ENCODE peak calls at places on chromosome 1, in five cellular contexts. C is A549, E is aorta, V is upper lobe of left lung, G is SJCRH30. Z is an unnamed sample.

GRCh38 chr1:9164919-9165318 is 36.0 kb upstream of the GPR157 start:
- DNase-seq in E (no peak), C (no peak), V (no peak), G (no peak), Z (no peak)

GRCh38 chr1:192635041-192635440 is 906 bp upstream of the RGS13 start:
- DNase-seq in G (no peak), V (no peak), E (no peak), C (no peak), Z (no peak)

GRCh38 chr1:163999131-163999530 is 559.9 kb upstream of the PBX1 start:
- DNase-seq in V (no peak), C (no peak), G (no peak), E (no peak), Z (no peak)

GRCh38 chr1:94805912-94806311 is 14.2 kb upstream of the SLC44A3 start:
- DNase-seq in C (peak; percentile 26), G (peak; percentile 84), E (no peak), V (peak; percentile 68), Z (no peak)

GRCh38 chr1:59107516-59107915 is 189.4 kb upstream of the FGGY start:
- DNase-seq in G (no peak), E (peak; percentile 74), V (peak; percentile 24), C (no peak), Z (peak; percentile 81)

GRCh38 chr1:217534566-217534965 is 96.3 kb downstream of the GPATCH2 start:
- DNase-seq in V (no peak), G (no peak), E (no peak), C (no peak), Z (no peak)

GRCh38 chr1:169588785-169589485 is 2.7 kb upstream of the F5 start:
- DNase-seq in E (no peak), G (no peak), C (no peak), V (no peak), Z (no peak)

GRCh38 chr1:196180847-196181593 is 427.2 kb downstream of the KCNT2 start:
- DNase-seq in E (no peak), G (peak; percentile 0), V (no peak), C (peak; percentile 13), Z (no peak)

GRCh38 chr1:115314111-115314510 is 23.9 kb downstream of the NGF start:
- DNase-seq in V (no peak), E (no peak), C (no peak), G (no peak), Z (peak; percentile 67)

GRCh38 chr1:217525773-217526490 is 105.0 kb downstream of the GPATCH2 start:
- DNase-seq in C (no peak), G (no peak), V (no peak), E (no peak), Z (no peak)

GRCh38 chr1:25110037-25110436 is 122.3 kb downstream of the SYF2 start:
- DNase-seq in E (no peak), C (no peak), V (no peak), G (no peak), Z (no peak)

GRCh38 chr1:196148367-196148970 is 459.8 kb downstream of the KCNT2 start:
- DNase-seq in G (peak; percentile 39), C (peak; percentile 10), V (no peak), E (no peak), Z (no peak)

GRCh38 chr1:181396171-181396670 is 87.1 kb upstream of the CACNA1E start:
- DNase-seq in E (no peak), V (no peak), C (no peak), G (no peak), Z (no peak)

GRCh38 chr1:173355281-173356031 is 121.7 kb upstream of the PRDX6 start:
- DNase-seq in E (no peak), G (no peak), V (no peak), C (no peak), Z (no peak)

GRCh38 chr1:244695937-244696336 is 43.0 kb downstream of the DESI2 start:
- DNase-seq in E (no peak), V (no peak), C (no peak), G (no peak), Z (no peak)

GRCh38 chr1:239678181-239678580 is 291.8 kb downstream of the CHRM3 start:
- DNase-seq in V (no peak), E (no peak), C (no peak), G (no peak), Z (no peak)

GRCh38 chr1:3727042-3727824 is 25.0 kb upstream of the CCDC27 start:
- DNase-seq in V (no peak), G (no peak), C (peak; percentile 75), E (no peak), Z (no peak)

GRCh38 chr1:50422946-50423669 is at the start of gene DMRTA2:
- DNase-seq in G (peak; percentile 76), E (no peak), C (peak; percentile 87), V (no peak), Z (no peak)

GRCh38 chr1:149978547-149979023 is 31.9 kb downstream of the OTUD7B start:
- DNase-seq in V (no peak), C (no peak), G (peak; percentile 7), E (no peak), Z (no peak)

GRCh38 chr1:243471026-243471685 is 215.3 kb downstream of the SDCCAG8 start:
- DNase-seq in E (peak; percentile 59), C (no peak), V (peak; percentile 46), G (no peak), Z (no peak)

GRCh38 chr1:63103682-63104081 is 218.7 kb upstream of the FOXD3 start:
- DNase-seq in V (no peak), C (no peak), E (no peak), G (no peak), Z (no peak)

GRCh38 chr1:96308314-96308713 is 413.3 kb upstream of the PTBP2 start:
- DNase-seq in C (no peak), V (no peak), E (no peak), G (no peak), Z (no peak)

GRCh38 chr1:27968692-27969091 is 8.9 kb downstream of the XKR8 start:
- DNase-seq in G (no peak), V (no peak), C (no peak), E (no peak), Z (no peak)

GRCh38 chr1:86757272-86757984 is 53.1 kb downstream of the SH3GLB1 start:
- DNase-seq in G (no peak), V (peak; percentile 68), C (no peak), E (peak; percentile 69), Z (peak; percentile 69)

GRCh38 chr1:966603-967295 is 467 bp downstream of the PLEKHN1 start:
- DNase-seq in C (peak; percentile 65), E (peak; percentile 86), G (peak; percentile 38), V (peak; percentile 83), Z (peak; percentile 83)

GRCh38 chr1:214636436-214636835 is 33.4 kb downstream of the CENPF start:
- DNase-seq in V (no peak), G (no peak), E (no peak), C (no peak), Z (no peak)

GRCh38 chr1:101075926-101076325 is 50.3 kb upstream of the DPH5 start:
- DNase-seq in G (no peak), V (no peak), E (no peak), C (no peak), Z (no peak)

GRCh38 chr1:229893762-229894444 is 173.1 kb upstream of the GALNT2 start:
- DNase-seq in G (peak; percentile 7), C (no peak), E (no peak), V (no peak), Z (no peak)

GRCh38 chr1:161117681-161118581 is at the start of the genes NIT1 and PFDN2:
- DNase-seq in C (peak; percentile 88), V (peak; percentile 90), E (peak; percentile 90), G (peak; percentile 82), Z (peak; percentile 94)

GRCh38 chr1:92822907-92823306 is 8.9 kb upstream of the RPL5 start:
- DNase-seq in G (no peak), V (no peak), E (no peak), C (no peak), Z (no peak)

GRCh38 chr1:39332291-39332690 is 127.8 kb downstream of the MACF1 start:
- DNase-seq in C (no peak), E (no peak), G (no peak), V (no peak), Z (no peak)

GRCh38 chr1:234940841-234941240 is 187.8 kb downstream of the TOMM20 start:
- DNase-seq in C (no peak), E (no peak), V (no peak), G (no peak), Z (no peak)

GRCh38 chr1:118989006-118989736 is 1.0 kb upstream of the TBX15 start:
- DNase-seq in C (no peak), G (no peak), V (no peak), E (no peak), Z (no peak)

GRCh38 chr1:214569357-214570004 is 18.1 kb upstream of the PTPN14 start:
- DNase-seq in E (no peak), V (no peak), C (no peak), G (no peak), Z (no peak)

GRCh38 chr1:111620412-111620971 is 903 bp downstream of the RAP1A start:
- DNase-seq in E (no peak), G (peak; percentile 57), C (no peak), V (no peak), Z (no peak)
- H3K4me1 ChIP-seq in E (peaks cover 8% of the 10 kb centered on the region), G (peaks cover 9% of the 10 kb centered on the region), C (peaks cover 7% of the 10 kb centered on the region), V (peaks cover 61% of the 10 kb centered on the region), Z (no peaks in the 10 kb centered on the region)

GRCh38 chr1:42767510-42767924 is 468 bp downstream of the C1orf50 start:
- DNase-seq in E (no peak), C (peak; percentile 12), V (no peak), G (no peak), Z (no peak)
- H3K4me1 ChIP-seq in E (peaks cover 4% of the 10 kb centered on the region), C (peaks cover 16% of the 10 kb centered on the region), V (peaks cover 55% of the 10 kb centered on the region), G (peaks cover 10% of the 10 kb centered on the region), Z (peaks cover 45% of the 10 kb centered on the region)

GRCh38 chr1:205321109-205321958 is at the start of gene NUAK2:
- DNase-seq in E (peak; percentile 94), C (peak; percentile 92), G (peak; percentile 96), V (peak; percentile 98), Z (peak; percentile 93)

GRCh38 chr1:205318231-205318991 is 3.1 kb downstream of the NUAK2 start:
- DNase-seq in V (peak; percentile 43), E (no peak), G (no peak), C (no peak), Z (no peak)

GRCh38 chr1:205317311-205317917 is 4.1 kb downstream of the NUAK2 start:
- DNase-seq in G (peak; percentile 96), C (no peak), E (peak; percentile 61), V (peak; percentile 93), Z (no peak)

GRCh38 chr1:205321959-205322283 is 376 bp upstream of the NUAK2 start:
- DNase-seq in V (no peak), E (no peak), C (no peak), G (no peak), Z (no peak)

GRCh38 chr1:205319081-205320018 is 2.2 kb downstream of the NUAK2 start:
- DNase-seq in E (peak; percentile 73), C (no peak), V (peak; percentile 78), G (no peak), Z (peak; percentile 77)
- H3K4me1 ChIP-seq in E (no peaks in the 10 kb centered on the region), C (peaks cover 47% of the 10 kb centered on the region), V (peaks cover 75% of the 10 kb centered on the region), G (peaks cover 38% of the 10 kb centered on the region), Z (peaks cover 4% of the 10 kb centered on the region)

GRCh38 chr1:203673550-203674411 is 47.1 kb downstream of the ATP2B4 start:
- DNase-seq in G (peak; percentile 60), C (peak; percentile 87), V (peak; percentile 62), E (peak; percentile 60), Z (peak; percentile 82)

GRCh38 chr1:203671808-203672207 is 45.2 kb downstream of the ATP2B4 start:
- DNase-seq in E (no peak), V (no peak), C (no peak), G (peak; percentile 41), Z (peak; percentile 76)

GRCh38 chr1:203671047-203671446 is 44.4 kb downstream of the ATP2B4 start:
- DNase-seq in G (no peak), C (no peak), V (no peak), E (no peak), Z (no peak)

GRCh38 chr1:203669739-203670138 is 43.1 kb downstream of the ATP2B4 start:
- DNase-seq in C (peak; percentile 44), E (no peak), V (no peak), G (peak; percentile 51), Z (no peak)

GRCh38 chr1:203672354-203672753 is 45.7 kb downstream of the ATP2B4 start:
- DNase-seq in V (no peak), G (peak; percentile 77), E (peak; percentile 75), C (no peak), Z (peak; percentile 94)
- H3K4me1 ChIP-seq in V (peaks cover 74% of the 10 kb centered on the region), G (peaks cover 29% of the 10 kb centered on the region), E (peaks cover 6% of the 10 kb centered on the region), C (peaks cover 36% of the 10 kb centered on the region), Z (peaks cover 99% of the 10 kb centered on the region)

Z was measured in sigmoid colon.